ENCODE peak calls at places on chromosomes 6 and 20, in seven cellular contexts. I is HFF-Myc; G is fibroblast of gingiva; D is ureter; N is glutamatergic neuron; R is CD8-positive, alpha-beta memory T cell; X is A172. F is an unnamed sample.

GRCh38 chr6:137904822-137905617 is 38.0 kb downstream of the TNFAIP3 start:
- DNase-seq in N (no peak), X (no peak), I (no peak), R (no peak), G (no peak), D (no peak), F (no peak)

GRCh38 chr20:25309395-25310267 is 61.7 kb downstream of the PYGB start:
- DNase-seq in N (peak; percentile 81), R (no peak), I (no peak), D (no peak), G (peak; percentile 82), X (peak; percentile 96), F (peak; percentile 88)

GRCh38 chr6:42163941-42164340 is 9.2 kb upstream of the GUCA1A start:
- DNase-seq in R (no peak), G (no peak), N (no peak), I (no peak), D (no peak), X (no peak), F (no peak)

GRCh38 chr20:58557713-58558335 is 42.6 kb upstream of the APCDD1L start:
- DNase-seq in D (no peak), I (no peak), G (no peak), X (no peak), N (no peak), R (no peak), F (peak; percentile 52)

GRCh38 chr20:24999568-24999967 is 7.0 kb upstream of the APMAP start:
- DNase-seq in D (peak; percentile 36), G (no peak), N (no peak), I (no peak), R (no peak), X (no peak), F (no peak)

GRCh38 chr20:36532388-36532787 is 8.9 kb upstream of the MYL9 start:
- DNase-seq in I (no peak), R (no peak), N (no peak), G (no peak), D (no peak), X (no peak), F (no peak)

GRCh38 chr20:39398656-39399055 is 436.5 kb downstream of the DHX35 start:
- DNase-seq in G (no peak), N (no peak), I (no peak), R (no peak), D (no peak), X (no peak), F (no peak)

GRCh38 chr6:107816818-107817217 is 7.3 kb downstream of the SCML4 start:
- DNase-seq in N (no peak), I (no peak), X (no peak), D (no peak), R (no peak), G (no peak), F (no peak)

GRCh38 chr6:137975058-137975940 is 108.2 kb downstream of the TNFAIP3 start:
- DNase-seq in N (no peak), G (no peak), I (no peak), D (no peak), R (peak; percentile 48), X (no peak), F (peak; percentile 54)

GRCh38 chr6:79135973-79136470 is 58.0 kb upstream of the PHIP start:
- DNase-seq in I (no peak), G (no peak), D (no peak), N (no peak), R (no peak), X (no peak), F (no peak)

GRCh38 chr6:46655803-46656202 is 3.0 kb downstream of the SLC25A27 start:
- DNase-seq in N (peak; percentile 65), D (no peak), I (no peak), X (no peak), G (no peak), R (no peak), F (peak; percentile 31)

GRCh38 chr6:21593412-21593926 is at the start of gene SOX4:
- DNase-seq in R (peak; percentile 81), G (peak; percentile 94), X (peak; percentile 91), N (peak; percentile 95), D (peak; percentile 94), I (peak; percentile 97), F (peak; percentile 98)

GRCh38 chr20:56860413-56860812 is 231.3 kb downstream of the TFAP2C start:
- DNase-seq in D (no peak), N (no peak), X (no peak), I (no peak), R (no peak), G (peak; percentile 77), F (no peak)

GRCh38 chr6:32255212-32256153 is 31.6 kb upstream of the NOTCH4 start:
- DNase-seq in G (peak; percentile 86), N (peak; percentile 70), X (peak; percentile 88), D (peak; percentile 86), R (peak; percentile 34), I (peak; percentile 91), F (no peak)

GRCh38 chr20:36773548-36774242 is at the start of gene DSN1:
- DNase-seq in I (peak; percentile 90), G (peak; percentile 97), X (peak; percentile 94), R (peak; percentile 96), D (peak; percentile 99), N (peak; percentile 99), F (peak; percentile 99)

GRCh38 chr6:56073315-56073714 is 174.1 kb downstream of the COL21A1 start:
- DNase-seq in D (no peak), R (no peak), X (no peak), N (no peak), G (peak; percentile 80), I (no peak), F (no peak)

GRCh38 chr6:121042766-121043165 is 291.5 kb downstream of the TBC1D32 start:
- DNase-seq in N (no peak), G (no peak), R (no peak), I (no peak), X (no peak), D (no peak), F (no peak)

GRCh38 chr6:93423542-93423941 is 4.2 kb upstream of the EPHA7 start:
- DNase-seq in D (no peak), R (no peak), I (no peak), G (no peak), N (peak; percentile 73), X (peak; percentile 28), F (peak; percentile 54)

GRCh38 chr6:104606361-104606760 is 253.4 kb downstream of the HACE1 start:
- DNase-seq in N (no peak), I (no peak), D (no peak), X (no peak), R (no peak), G (no peak), F (no peak)

GRCh38 chr20:59812286-59813125 is 120.9 kb downstream of the SYCP2 start:
- DNase-seq in I (no peak), N (no peak), G (no peak), R (no peak), D (no peak), X (no peak), F (no peak)

F was measured in PC-3.